ENCODE peak calls at places on chromosome 1, in six cellular contexts. D is activated naive CD8-positive, alpha-beta T cell treated with anti-CD3 and anti-CD28 coated beads for 36 hours; Q is activated CD4-positive, alpha-beta T cell treated with anti-CD3 and anti-CD28 coated beads, Interleukin-2, amount 50 U/mL, for 4 hours; C is globus pallidus; W is left lobe of liver; M is fibroblast of mammary gland. H is an unnamed sample.

GRCh38 chr1:54111624-54112023 is 41.2 kb downstream of the CDCP2 start:
- DNase-seq in W (peak), D (no peak), M (no peak), Q (no peak), C (no peak), H (no peak)

GRCh38 chr1:201511925-201512539 is 5.1 kb upstream of the CSRP1 start:
- DNase-seq in D (no peak), Q (no peak), M (no peak), C (peak), W (peak), H (peak)

GRCh38 chr1:80498673-80499072 is 1302.1 kb upstream of the ADGRL2 start:
- DNase-seq in Q (no peak), C (no peak), W (no peak), M (no peak), D (no peak), H (no peak)

GRCh38 chr1:11355594-11356467 is 82.8 kb downstream of the UBIAD1 start:
- DNase-seq in C (peak), Q (no peak), M (no peak), W (no peak), D (no peak), H (no peak)

GRCh38 chr1:7230121-7230895 is 445.1 kb downstream of the CAMTA1 start:
- DNase-seq in Q (no peak), W (no peak), M (no peak), D (no peak), C (no peak), H (no peak)

GRCh38 chr1:214331827-214332423 is 51.0 kb downstream of the SMYD2 start:
- DNase-seq in D (peak), C (peak), M (peak), Q (peak), W (no peak), H (no peak)

GRCh38 chr1:10980094-10980577 is 32.3 kb upstream of the TARDBP start:
- DNase-seq in M (peak), W (peak), C (peak), D (no peak), Q (no peak), H (peak)

GRCh38 chr1:55725378-55725777 is 510.2 kb upstream of the USP24 start:
- DNase-seq in D (no peak), W (no peak), M (peak), C (no peak), Q (no peak), H (no peak)

GRCh38 chr1:83692524-83693336 is 306.2 kb downstream of the TTLL7 start:
- DNase-seq in D (no peak), M (no peak), C (peak), W (peak), Q (no peak), H (no peak)

GRCh38 chr1:116033322-116033721 is 57.0 kb downstream of the SLC22A15 start:
- DNase-seq in C (peak), D (no peak), M (no peak), Q (no peak), W (no peak), H (no peak)

GRCh38 chr1:245971711-245972085 is 535.4 kb downstream of the SMYD3 start:
- DNase-seq in C (no peak), D (no peak), M (peak), Q (no peak), W (no peak), H (no peak)

GRCh38 chr1:105138445-105138821 is 1388.7 kb downstream of the AMY1C start:
- DNase-seq in W (no peak), D (no peak), C (no peak), M (peak), Q (no peak), H (no peak)

GRCh38 chr1:178606839-178607238 is 93.9 kb downstream of the TEX35 start:
- DNase-seq in M (no peak), W (no peak), Q (no peak), D (no peak), C (no peak), H (no peak)

GRCh38 chr1:54975709-54976108 is 4.7 kb upstream of the TMEM61 start:
- DNase-seq in Q (no peak), C (no peak), D (no peak), W (peak), M (no peak), H (no peak)

H was measured in sigmoid colon.